ENCODE peak calls at places on chromosome 20, in ten cellular contexts. R is ovary, N is endothelial cell of umbilical vein, O is Peyer's patch, E is heart left ventricle, D is body of pancreas, J is tibial nerve, F is uterus, P is thyroid gland, Y is A549. L is an unnamed sample.

GRCh38 chr20:22745194-22745500 is 160.8 kb upstream of the FOXA2 start:
- DNase-seq in R (no peak), N (no peak), O (no peak), E (no peak), D (no peak), J (no peak), F (no peak), P (no peak), Y (no peak), L (no peak)

GRCh38 chr20:32580608-32580969 is 4.5 kb downstream of the NOL4L start:
- DNase-seq in R (no peak), N (no peak), O (no peak), E (no peak), D (no peak), J (no peak), F (no peak), P (no peak), Y (no peak), L (no peak)

GRCh38 chr20:23157741-23158140 is 71.6 kb upstream of the CD93 start:
- DNase-seq in R (no peak), N (no peak), O (no peak), E (no peak), D (no peak), J (no peak), F (no peak), P (no peak), Y (no peak), L (no peak)

GRCh38 chr20:62155428-62156253 is 12.1 kb downstream of the SS18L1 start:
- DNase-seq in R (no peak), N (no peak), O (no peak), E (no peak), D (no peak), J (no peak), F (no peak), P (no peak), Y (no peak), L (no peak)

GRCh38 chr20:12152996-12153395 is 235.3 kb downstream of the BTBD3 start:
- DNase-seq in R (no peak), N (no peak), O (no peak), E (no peak), D (no peak), J (no peak), F (no peak), P (no peak), Y (no peak), L (no peak)

GRCh38 chr20:32968833-32969241 is 35.4 kb downstream of the SUN5 start:
- DNase-seq in R (no peak), N (no peak), O (no peak), E (no peak), D (no peak), J (no peak), F (no peak), P (no peak), Y (no peak), L (no peak)

GRCh38 chr20:18585134-18585533 is 2.7 kb upstream of the DTD1 start:
- DNase-seq in R (no peak), N (no peak), O (no peak), E (no peak), D (no peak), J (no peak), F (no peak), P (peak; percentile 14), Y (no peak), L (no peak)

GRCh38 chr20:52655365-52655764 is 316.8 kb upstream of the TSHZ2 start:
- DNase-seq in R (no peak), N (no peak), O (no peak), E (no peak), D (no peak), J (no peak), F (no peak), P (no peak), Y (no peak), L (no peak)

GRCh38 chr20:50691585-50692552 is 527 bp upstream of the RIPOR3 start:
- DNase-seq in R (no peak), N (no peak), O (no peak), E (no peak), D (no peak), J (peak; percentile 19), F (peak; percentile 58), P (no peak), Y (no peak), L (no peak)

DNA sequence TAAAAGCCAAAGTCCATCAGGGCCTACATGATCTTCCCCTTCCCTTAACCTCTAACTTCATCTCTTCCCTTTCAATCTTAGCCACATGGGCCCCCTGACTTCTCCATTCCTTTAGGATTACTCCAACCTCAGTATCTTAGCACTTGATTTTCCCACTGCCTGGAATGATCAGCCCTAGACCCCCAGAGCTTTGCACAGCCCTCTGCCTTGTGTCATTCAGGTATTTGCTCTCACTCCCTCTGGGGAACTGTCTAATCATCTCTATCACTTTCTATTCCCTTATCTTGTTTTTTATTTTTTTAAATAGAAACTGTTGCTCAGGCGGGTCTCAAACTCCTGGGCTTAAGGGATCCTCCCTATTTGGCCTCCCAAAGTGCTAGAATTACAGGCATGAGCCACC is 13.3 kb upstream of the ZNFX1 start:
- DNase-seq in R (no peak), N (no peak), O (no peak), E (no peak), D (no peak), J (no peak), F (no peak), P (no peak), Y (no peak), L (no peak)
- TF ChIP-seq POLR2A in R (no peak), N (no peak), O (no peak), E (no peak), D (no peak), J (no peak), F (no peak), P (no peak), Y (no peak), L (no peak)

GRCh38 chr20:64011366-64011779 is 24.6 kb upstream of the C20orf204 start:
- DNase-seq in R (no peak), N (no peak), O (no peak), E (no peak), D (no peak), J (no peak), F (no peak), P (no peak), Y (no peak), L (no peak)
- H3K9me3 ChIP-seq in R (no peaks in the 10 kb centered on the region), N (no peaks in the 10 kb centered on the region), O (no peaks in the 10 kb centered on the region), E (no peaks in the 10 kb centered on the region), D (no peaks in the 10 kb centered on the region), J (no peaks in the 10 kb centered on the region), F (no peaks in the 10 kb centered on the region), P (no peaks in the 10 kb centered on the region), Y (peaks cover 6% of the 10 kb centered on the region), L (no peaks in the 10 kb centered on the region)

GRCh38 chr20:774680-775057 is 6.4 kb upstream of the SLC52A3 start:
- DNase-seq in R (no peak), N (no peak), O (no peak), E (no peak), D (no peak), J (no peak), F (no peak), P (no peak), Y (no peak), L (no peak)
- TF ChIP-seq POLR2A in R (no peak), N (no peak), O (no peak), E (no peak), D (no peak), J (no peak), F (no peak), P (no peak), Y (no peak), L (no peak)

DNA sequence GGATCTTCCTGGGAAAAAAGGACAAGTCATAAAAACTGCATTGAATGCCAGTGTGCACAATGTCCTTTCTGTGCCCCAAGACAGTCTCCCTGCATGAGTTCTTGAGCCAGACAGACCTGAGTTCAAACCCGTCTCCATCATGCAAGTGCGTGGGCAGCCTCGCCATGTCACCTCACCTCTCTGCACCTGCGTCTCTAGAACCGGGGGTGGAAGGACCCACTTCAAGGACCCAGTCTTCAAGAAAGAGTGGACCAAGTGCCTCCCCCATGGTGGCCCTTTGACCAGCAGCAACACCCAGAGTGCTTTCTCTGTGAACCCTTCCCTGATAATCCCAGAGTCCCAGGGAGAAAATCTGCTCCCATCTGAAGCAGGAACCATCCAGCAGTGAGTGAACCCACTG is 23.5 kb upstream of the ANGPT4 start:
- DNase-seq in R (no peak), N (no peak), O (no peak), E (no peak), D (no peak), J (no peak), F (no peak), P (no peak), Y (no peak), L (no peak)
- H3K9me3 ChIP-seq in R (no peaks in the 10 kb centered on the region), N (no peaks in the 10 kb centered on the region), O (no peaks in the 10 kb centered on the region), E (no peaks in the 10 kb centered on the region), D (no peaks in the 10 kb centered on the region), J (no peaks in the 10 kb centered on the region), F (no peaks in the 10 kb centered on the region), P (no peaks in the 10 kb centered on the region), Y (no peaks in the 10 kb centered on the region), L (no peaks in the 10 kb centered on the region)

GRCh38 chr20:58293453-58293852 is 16.1 kb upstream of the RAB22A start:
- DNase-seq in R (no peak), N (no peak), O (no peak), E (no peak), D (no peak), J (no peak), F (no peak), P (peak; percentile 41), Y (no peak), L (no peak)
- TF ChIP-seq POLR2A in R (no peak), N (no peak), O (no peak), E (no peak), D (no peak), J (no peak), F (no peak), P (no peak), Y (no peak), L (no peak)

DNA sequence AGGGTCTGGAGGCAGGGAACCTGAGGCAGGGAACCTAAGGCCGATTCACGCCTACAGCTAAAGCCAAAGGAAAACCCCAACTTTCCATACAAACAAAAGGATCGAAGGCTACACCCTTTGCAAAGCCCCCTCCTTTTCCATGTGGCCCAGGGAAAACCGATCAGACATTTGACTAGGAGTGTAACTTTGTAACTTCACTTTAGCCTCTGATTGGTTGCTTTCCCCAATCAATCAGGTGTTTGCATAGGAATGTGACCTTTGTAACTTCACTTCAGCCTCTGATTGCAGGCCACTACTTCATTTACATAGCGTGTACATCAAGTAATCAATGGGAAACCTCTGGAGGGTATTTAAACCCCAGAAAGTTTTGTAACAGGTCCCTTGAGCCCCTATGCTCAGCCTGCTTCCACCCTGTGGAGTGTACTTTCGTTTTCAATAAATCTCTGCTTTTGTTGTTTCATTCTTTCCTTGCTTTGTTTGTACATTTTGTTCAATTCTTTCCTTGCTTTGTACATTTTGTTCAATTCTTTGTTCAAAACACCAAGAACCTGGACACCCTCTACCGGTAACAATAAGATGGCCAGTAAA is 43.3 kb downstream of the CHD6 start:
- DNase-seq in R (no peak), N (no peak), O (no peak), E (no peak), D (no peak), J (no peak), F (no peak), P (no peak), Y (no peak), L (no peak)
- H3K9me3 ChIP-seq in R (no peaks in the 10 kb centered on the region), N (no peaks in the 10 kb centered on the region), O (no peaks in the 10 kb centered on the region), E (peaks cover 6% of the 10 kb centered on the region), D (no peaks in the 10 kb centered on the region), J (no peaks in the 10 kb centered on the region), F (no peaks in the 10 kb centered on the region), P (no peaks in the 10 kb centered on the region), Y (no peaks in the 10 kb centered on the region), L (no peaks in the 10 kb centered on the region)

DNA sequence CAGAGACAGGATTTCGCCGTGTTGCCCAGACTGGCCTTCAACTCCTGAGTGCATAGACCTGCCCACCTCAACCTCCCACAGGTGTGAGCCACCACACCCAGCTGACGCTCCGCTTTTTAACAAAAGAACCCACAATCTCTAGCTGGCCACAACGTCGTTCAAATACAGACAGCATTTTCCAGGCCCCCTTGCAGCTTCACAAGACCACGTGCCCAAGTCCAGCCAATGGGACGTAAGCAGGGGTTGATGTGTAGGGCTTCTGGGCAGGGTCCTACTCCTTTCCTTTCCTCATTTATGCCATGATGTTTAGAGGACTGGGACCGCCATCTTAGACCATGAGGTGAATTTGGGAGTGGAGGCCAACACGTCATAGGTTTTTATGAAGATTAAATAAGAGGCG is 81.0 kb downstream of the TFAP2C start:
- DNase-seq in R (no peak), N (no peak), O (no peak), E (no peak), D (no peak), J (no peak), F (no peak), P (no peak), Y (no peak), L (no peak)
- TF ChIP-seq POLR2A in R (no peak), N (no peak), O (no peak), E (no peak), D (no peak), J (no peak), F (no peak), P (no peak), Y (no peak), L (no peak)

L was measured in gastrocnemius medialis.